ENCODE peak calls at places on chromosomes 3 and 15, in eight cellular contexts. D, C, Q, R, J, P, F and M are unnamed samples.

GRCh38 chr3:185537369-185537970 is 14.9 kb downstream of the LIPH start:
- DNase-seq in D (no peak), C (peak), Q (peak), R (peak), J (no peak), P (no peak), F (peak), M (peak)

GRCh38 chr3:59143447-59143846 is 93.6 kb upstream of the CFAP20DC start:
- DNase-seq in D (no peak), C (no peak), Q (no peak), R (no peak), J (no peak), P (no peak), F (no peak), M (no peak)

GRCh38 chr3:143975549-143976152 is 4.0 kb downstream of the DIPK2A start:
- DNase-seq in D (no peak), C (no peak), Q (peak), R (no peak), J (no peak), P (no peak), F (peak), M (peak)

GRCh38 chr3:179330438-179330837 is 7.6 kb downstream of the ZNF639 start:
- DNase-seq in D (no peak), C (no peak), Q (no peak), R (no peak), J (no peak), P (no peak), F (no peak), M (no peak)

GRCh38 chr15:92808611-92809063 is 91.5 kb upstream of the CHD2 start:
- DNase-seq in D (no peak), C (no peak), Q (no peak), R (no peak), J (peak), P (peak), F (peak), M (no peak)

GRCh38 chr3:40847571-40847992 is 322.8 kb downstream of the ZNF621 start:
- DNase-seq in D (no peak), C (no peak), Q (no peak), R (no peak), J (no peak), P (no peak), F (no peak), M (no peak)

GRCh38 chr15:63560741-63561448 is 36.3 kb upstream of the FBXL22 start:
- DNase-seq in D (no peak), C (no peak), Q (no peak), R (no peak), J (no peak), P (no peak), F (no peak), M (no peak)

GRCh38 chr3:123586966-123587365 is 2.1 kb upstream of the HACD2 start:
- DNase-seq in D (no peak), C (no peak), Q (no peak), R (peak), J (no peak), P (no peak), F (peak), M (no peak)

GRCh38 chr3:45205126-45205525 is 21.0 kb downstream of the TMEM158 start:
- DNase-seq in D (no peak), C (no peak), Q (no peak), R (no peak), J (no peak), P (no peak), F (peak), M (no peak)

GRCh38 chr15:57217716-57218598 is 158.3 kb upstream of the CGNL1 start:
- DNase-seq in D (no peak), C (no peak), Q (peak), R (no peak), J (no peak), P (no peak), F (peak), M (no peak)